ENCODE peak calls at places on chromosomes 5 and 9, in ten cellular contexts. One of them, this sample, is unnamed.
A peak's percentile ranks its signal among the peaks of the same experiment; 100 is the strongest.

GRCh38 chr5:150255659-150256415 is 33.7 kb downstream of the CAMK2A start:
- DNase-seq in cardiac muscle cell: peak; percentile 43
- DNase-seq in body of pancreas: no peak
- DNase-seq in neuronal stem cell: peak; percentile 52
- DNase-seq in CD4-positive, alpha-beta T cell: no peak
- DNase-seq in fibroblast of lung: peak; percentile 17
- DNase-seq in IMR-90: peak; percentile 38
- DNase-seq in mesendoderm: peak; percentile 82
- DNase-seq in H9: no peak
- DNase-seq in upper lobe of right lung: no peak
- DNase-seq in this sample: peak; percentile 72

GRCh38 chr5:161660806-161661205 is 24.7 kb upstream of the GABRA6 start:
- DNase-seq in neuronal stem cell: no peak
- DNase-seq in CD4-positive, alpha-beta T cell: no peak
- DNase-seq in cardiac muscle cell: no peak
- DNase-seq in fibroblast of lung: no peak
- DNase-seq in H9: peak; percentile 25
- DNase-seq in IMR-90: no peak
- DNase-seq in mesendoderm: no peak
- DNase-seq in body of pancreas: no peak
- DNase-seq in upper lobe of right lung: peak; percentile 54
- DNase-seq in this sample: no peak

GRCh38 chr9:86865957-86866356 is 81.3 kb downstream of the GAS1 start:
- DNase-seq in upper lobe of right lung: no peak
- DNase-seq in H9: no peak
- DNase-seq in IMR-90: no peak
- DNase-seq in body of pancreas: no peak
- DNase-seq in neuronal stem cell: no peak
- DNase-seq in mesendoderm: no peak
- DNase-seq in CD4-positive, alpha-beta T cell: no peak
- DNase-seq in fibroblast of lung: no peak
- DNase-seq in cardiac muscle cell: no peak
- DNase-seq in this sample: no peak

GRCh38 chr9:114413909-114414308 is 26.1 kb upstream of the AKNA start:
- DNase-seq in IMR-90: peak; percentile 88
- DNase-seq in neuronal stem cell: no peak
- DNase-seq in H9: no peak
- DNase-seq in body of pancreas: no peak
- DNase-seq in fibroblast of lung: peak; percentile 74
- DNase-seq in mesendoderm: no peak
- DNase-seq in cardiac muscle cell: peak; percentile 22
- DNase-seq in CD4-positive, alpha-beta T cell: no peak
- DNase-seq in upper lobe of right lung: no peak
- DNase-seq in this sample: no peak

GRCh38 chr9:114285166-114285867 is 37.6 kb upstream of the ORM1 start:
- DNase-seq in mesendoderm: peak; percentile 59
- DNase-seq in fibroblast of lung: peak; percentile 94
- DNase-seq in body of pancreas: no peak
- DNase-seq in H9: peak; percentile 36
- DNase-seq in neuronal stem cell: no peak
- DNase-seq in IMR-90: peak; percentile 94
- DNase-seq in cardiac muscle cell: peak; percentile 91
- DNase-seq in CD4-positive, alpha-beta T cell: no peak
- DNase-seq in upper lobe of right lung: peak; percentile 64
- DNase-seq in this sample: peak; percentile 48

GRCh38 chr5:123051206-123051605 is 14.7 kb upstream of the PPIC start:
- DNase-seq in fibroblast of lung: no peak
- DNase-seq in cardiac muscle cell: no peak
- DNase-seq in upper lobe of right lung: no peak
- DNase-seq in CD4-positive, alpha-beta T cell: no peak
- DNase-seq in neuronal stem cell: no peak
- DNase-seq in IMR-90: no peak
- DNase-seq in mesendoderm: no peak
- DNase-seq in body of pancreas: no peak
- DNase-seq in H9: no peak
- DNase-seq in this sample: no peak

GRCh38 chr5:83654427-83654994 is 66.1 kb downstream of the HAPLN1 start:
- DNase-seq in upper lobe of right lung: no peak
- DNase-seq in body of pancreas: no peak
- DNase-seq in cardiac muscle cell: peak; percentile 12
- DNase-seq in mesendoderm: no peak
- DNase-seq in H9: no peak
- DNase-seq in fibroblast of lung: peak; percentile 16
- DNase-seq in CD4-positive, alpha-beta T cell: no peak
- DNase-seq in IMR-90: no peak
- DNase-seq in neuronal stem cell: no peak
- DNase-seq in this sample: no peak

GRCh38 chr5:143896981-143897380 is 85.0 kb downstream of the HMHB1 start:
- DNase-seq in H9: no peak
- DNase-seq in body of pancreas: no peak
- DNase-seq in upper lobe of right lung: no peak
- DNase-seq in fibroblast of lung: peak; percentile 65
- DNase-seq in cardiac muscle cell: peak; percentile 59
- DNase-seq in mesendoderm: no peak
- DNase-seq in CD4-positive, alpha-beta T cell: no peak
- DNase-seq in IMR-90: peak; percentile 81
- DNase-seq in neuronal stem cell: no peak
- DNase-seq in this sample: no peak

GRCh38 chr5:127871448-127872153 is 168.4 kb downstream of the CCDC192 start:
- DNase-seq in mesendoderm: no peak
- DNase-seq in fibroblast of lung: no peak
- DNase-seq in cardiac muscle cell: peak; percentile 38
- DNase-seq in IMR-90: no peak
- DNase-seq in H9: no peak
- DNase-seq in body of pancreas: no peak
- DNase-seq in neuronal stem cell: no peak
- DNase-seq in upper lobe of right lung: no peak
- DNase-seq in CD4-positive, alpha-beta T cell: no peak
- DNase-seq in this sample: no peak

GRCh38 chr5:127875235-127876021 is 172.2 kb downstream of the CCDC192 start:
- DNase-seq in neuronal stem cell: peak; percentile 14
- DNase-seq in upper lobe of right lung: no peak
- DNase-seq in fibroblast of lung: peak; percentile 56
- DNase-seq in mesendoderm: peak; percentile 84
- DNase-seq in IMR-90: peak; percentile 52
- DNase-seq in CD4-positive, alpha-beta T cell: no peak
- DNase-seq in cardiac muscle cell: peak; percentile 84
- DNase-seq in body of pancreas: peak; percentile 38
- DNase-seq in H9: peak; percentile 62
- DNase-seq in this sample: peak; percentile 71

GRCh38 chr5:127870914-127871313 is 167.7 kb downstream of the CCDC192 start:
- DNase-seq in upper lobe of right lung: peak; percentile 86
- DNase-seq in CD4-positive, alpha-beta T cell: no peak
- DNase-seq in neuronal stem cell: no peak
- DNase-seq in fibroblast of lung: peak; percentile 52
- DNase-seq in body of pancreas: no peak
- DNase-seq in cardiac muscle cell: peak; percentile 75
- DNase-seq in H9: no peak
- DNase-seq in mesendoderm: no peak
- DNase-seq in IMR-90: no peak
- DNase-seq in this sample: peak; percentile 8

GRCh38 chr5:127876384-127876783 is 173.2 kb downstream of the CCDC192 start:
- DNase-seq in IMR-90: no peak
- DNase-seq in upper lobe of right lung: no peak
- DNase-seq in body of pancreas: no peak
- DNase-seq in fibroblast of lung: peak; percentile 29
- DNase-seq in CD4-positive, alpha-beta T cell: no peak
- DNase-seq in neuronal stem cell: no peak
- DNase-seq in cardiac muscle cell: no peak
- DNase-seq in H9: no peak
- DNase-seq in mesendoderm: no peak
- DNase-seq in this sample: no peak

DNA sequence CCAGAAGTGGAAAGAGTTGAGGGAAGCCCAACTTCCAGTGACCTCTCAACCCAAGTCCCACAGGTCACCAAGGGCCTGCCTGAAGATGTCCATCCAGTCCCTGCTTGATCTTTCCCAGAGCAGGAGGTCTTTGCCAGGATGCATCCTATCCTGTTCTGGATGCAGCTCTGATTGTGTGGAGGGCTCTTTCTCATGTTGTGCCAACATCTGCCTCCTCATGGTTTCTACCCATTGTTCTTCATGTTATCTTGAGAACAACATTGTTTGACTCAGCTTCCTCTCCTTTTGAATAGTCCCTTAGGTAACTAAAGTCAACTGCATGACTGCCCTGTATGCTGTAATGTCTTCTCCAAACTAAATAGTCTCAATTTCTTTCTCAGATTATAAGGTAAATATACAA is 169.3 kb downstream of the CCDC192 start:
- DNase-seq in CD4-positive, alpha-beta T cell: no peak
- DNase-seq in fibroblast of lung: no peak
- DNase-seq in cardiac muscle cell: peak; percentile 26
- DNase-seq in IMR-90: no peak
- DNase-seq in neuronal stem cell: no peak
- DNase-seq in body of pancreas: no peak
- DNase-seq in upper lobe of right lung: no peak
- DNase-seq in H9: no peak
- DNase-seq in mesendoderm: no peak
- DNase-seq in this sample: no peak
- H3K27ac ChIP-seq in CD4-positive, alpha-beta T cell: no peak overlapping the region
- H3K27ac ChIP-seq in fibroblast of lung: no peak overlapping the region
- H3K27ac ChIP-seq in cardiac muscle cell: no peak overlapping the region
- H3K27ac ChIP-seq in IMR-90: no peak overlapping the region
- H3K27ac ChIP-seq in neuronal stem cell: no peak overlapping the region
- H3K27ac ChIP-seq in body of pancreas: no peak overlapping the region
- H3K27ac ChIP-seq in upper lobe of right lung: no peak overlapping the region
- H3K27ac ChIP-seq in H9: no peak overlapping the region
- H3K27ac ChIP-seq in mesendoderm: no peak overlapping the region
- H3K27ac ChIP-seq in this sample: no peak overlapping the region

GRCh38 chr9:91824151-91824550 is 125.9 kb downstream of the ROR2 start:
- DNase-seq in fibroblast of lung: no peak
- DNase-seq in H9: no peak
- DNase-seq in CD4-positive, alpha-beta T cell: no peak
- DNase-seq in cardiac muscle cell: no peak
- DNase-seq in upper lobe of right lung: no peak
- DNase-seq in mesendoderm: no peak
- DNase-seq in IMR-90: no peak
- DNase-seq in neuronal stem cell: no peak
- DNase-seq in body of pancreas: no peak
- DNase-seq in this sample: no peak

GRCh38 chr9:91820949-91821880 is 128.8 kb downstream of the ROR2 start:
- DNase-seq in body of pancreas: no peak
- DNase-seq in mesendoderm: no peak
- DNase-seq in cardiac muscle cell: no peak
- DNase-seq in neuronal stem cell: no peak
- DNase-seq in H9: no peak
- DNase-seq in upper lobe of right lung: no peak
- DNase-seq in fibroblast of lung: no peak
- DNase-seq in IMR-90: peak; percentile 35
- DNase-seq in CD4-positive, alpha-beta T cell: no peak
- DNase-seq in this sample: no peak

GRCh38 chr9:91825866-91826265 is 124.2 kb downstream of the ROR2 start:
- DNase-seq in body of pancreas: no peak
- DNase-seq in IMR-90: no peak
- DNase-seq in fibroblast of lung: no peak
- DNase-seq in neuronal stem cell: no peak
- DNase-seq in upper lobe of right lung: no peak
- DNase-seq in H9: no peak
- DNase-seq in cardiac muscle cell: no peak
- DNase-seq in CD4-positive, alpha-beta T cell: no peak
- DNase-seq in mesendoderm: no peak
- DNase-seq in this sample: no peak

GRCh38 chr9:91825422-91825821 is 124.6 kb downstream of the ROR2 start:
- DNase-seq in IMR-90: peak; percentile 13
- DNase-seq in cardiac muscle cell: peak; percentile 68
- DNase-seq in H9: no peak
- DNase-seq in fibroblast of lung: no peak
- DNase-seq in body of pancreas: no peak
- DNase-seq in upper lobe of right lung: no peak
- DNase-seq in mesendoderm: no peak
- DNase-seq in CD4-positive, alpha-beta T cell: no peak
- DNase-seq in neuronal stem cell: no peak
- DNase-seq in this sample: no peak

DNA sequence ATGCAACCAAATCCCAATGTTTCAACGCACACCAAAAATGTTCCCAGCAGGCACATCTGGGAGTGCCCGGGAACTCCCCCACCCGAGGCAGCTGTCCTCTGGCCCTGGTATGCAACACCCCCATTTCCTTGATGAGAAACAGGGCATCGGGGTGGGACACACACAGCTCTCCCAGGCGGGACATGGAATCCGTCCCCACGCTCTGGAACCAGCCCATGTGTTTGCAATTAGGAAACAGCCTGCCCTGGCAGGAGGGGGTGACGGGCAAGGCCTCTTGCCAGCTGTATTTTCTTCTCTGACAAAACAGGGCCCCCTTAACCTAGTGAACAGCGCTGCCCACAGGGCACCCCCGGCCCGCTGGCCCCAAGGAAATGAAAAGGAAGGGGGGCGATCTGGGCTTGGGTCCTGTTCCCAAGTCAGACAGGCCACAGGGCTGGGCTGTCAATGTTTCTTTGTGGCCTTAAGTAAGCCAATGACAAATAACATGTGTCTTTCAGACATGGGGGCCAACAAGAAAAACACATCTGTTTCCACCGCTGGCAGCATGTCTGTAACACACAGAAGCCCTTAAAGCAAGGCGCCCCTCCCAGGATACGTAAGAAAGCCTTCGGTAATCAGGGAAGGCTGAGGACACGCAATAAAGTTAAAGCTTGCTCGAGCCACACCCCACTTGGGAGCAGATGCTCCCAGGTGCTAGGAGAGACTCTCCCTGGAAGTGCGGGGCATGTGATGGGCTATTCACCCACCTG is 125.3 kb downstream of the ROR2 start:
- DNase-seq in cardiac muscle cell: peak; percentile 80
- DNase-seq in neuronal stem cell: no peak
- DNase-seq in body of pancreas: no peak
- DNase-seq in IMR-90: no peak
- DNase-seq in fibroblast of lung: no peak
- DNase-seq in upper lobe of right lung: no peak
- DNase-seq in CD4-positive, alpha-beta T cell: no peak
- DNase-seq in mesendoderm: no peak
- DNase-seq in H9: no peak
- DNase-seq in this sample: no peak
- H3K27ac ChIP-seq in cardiac muscle cell: peak overlapping the region; percentile 23
- H3K27ac ChIP-seq in neuronal stem cell: no peak overlapping the region
- H3K27ac ChIP-seq in body of pancreas: no peak overlapping the region
- H3K27ac ChIP-seq in IMR-90: no peak overlapping the region
- H3K27ac ChIP-seq in fibroblast of lung: no peak overlapping the region
- H3K27ac ChIP-seq in upper lobe of right lung: peak overlapping the region; percentile 51
- H3K27ac ChIP-seq in CD4-positive, alpha-beta T cell: no peak overlapping the region
- H3K27ac ChIP-seq in mesendoderm: no peak overlapping the region
- H3K27ac ChIP-seq in H9: no peak overlapping the region
- H3K27ac ChIP-seq in this sample: no peak overlapping the region

GRCh38 chr9:2125909-2126308 is 110.8 kb downstream of the SMARCA2 start:
- DNase-seq in neuronal stem cell: no peak
- DNase-seq in body of pancreas: no peak
- DNase-seq in fibroblast of lung: no peak
- DNase-seq in cardiac muscle cell: peak; percentile 37
- DNase-seq in IMR-90: peak; percentile 30
- DNase-seq in upper lobe of right lung: no peak
- DNase-seq in mesendoderm: no peak
- DNase-seq in H9: no peak
- DNase-seq in CD4-positive, alpha-beta T cell: no peak
- DNase-seq in this sample: no peak

GRCh38 chr9:2128611-2129010 is 113.5 kb downstream of the SMARCA2 start:
- DNase-seq in CD4-positive, alpha-beta T cell: no peak
- DNase-seq in body of pancreas: no peak
- DNase-seq in cardiac muscle cell: no peak
- DNase-seq in upper lobe of right lung: no peak
- DNase-seq in H9: no peak
- DNase-seq in fibroblast of lung: no peak
- DNase-seq in mesendoderm: no peak
- DNase-seq in IMR-90: no peak
- DNase-seq in neuronal stem cell: no peak
- DNase-seq in this sample: no peak

GRCh38 chr9:2126331-2126789 is 111.2 kb downstream of the SMARCA2 start:
- DNase-seq in fibroblast of lung: peak; percentile 44
- DNase-seq in H9: no peak
- DNase-seq in CD4-positive, alpha-beta T cell: no peak
- DNase-seq in neuronal stem cell: no peak
- DNase-seq in mesendoderm: no peak
- DNase-seq in cardiac muscle cell: peak; percentile 77
- DNase-seq in IMR-90: peak; percentile 9
- DNase-seq in upper lobe of right lung: no peak
- DNase-seq in body of pancreas: no peak
- DNase-seq in this sample: no peak

GRCh38 chr9:2132484-2133082 is 117.4 kb downstream of the SMARCA2 start:
- DNase-seq in fibroblast of lung: peak; percentile 24
- DNase-seq in H9: no peak
- DNase-seq in IMR-90: peak; percentile 54
- DNase-seq in neuronal stem cell: peak; percentile 17
- DNase-seq in upper lobe of right lung: no peak
- DNase-seq in mesendoderm: peak; percentile 68
- DNase-seq in cardiac muscle cell: peak; percentile 74
- DNase-seq in body of pancreas: no peak
- DNase-seq in CD4-positive, alpha-beta T cell: no peak
- DNase-seq in this sample: peak; percentile 42

GRCh38 chr9:2127486-2127885 is 112.3 kb downstream of the SMARCA2 start:
- DNase-seq in body of pancreas: no peak
- DNase-seq in mesendoderm: no peak
- DNase-seq in cardiac muscle cell: peak; percentile 60
- DNase-seq in CD4-positive, alpha-beta T cell: no peak
- DNase-seq in neuronal stem cell: no peak
- DNase-seq in fibroblast of lung: peak; percentile 76
- DNase-seq in IMR-90: peak; percentile 51
- DNase-seq in H9: no peak
- DNase-seq in upper lobe of right lung: no peak
- DNase-seq in this sample: no peak
- H3K27ac ChIP-seq in body of pancreas: no peak overlapping the region
- H3K27ac ChIP-seq in mesendoderm: no peak overlapping the region
- H3K27ac ChIP-seq in cardiac muscle cell: no peak overlapping the region
- H3K27ac ChIP-seq in CD4-positive, alpha-beta T cell: no peak overlapping the region
- H3K27ac ChIP-seq in neuronal stem cell: no peak overlapping the region
- H3K27ac ChIP-seq in fibroblast of lung: no peak overlapping the region
- H3K27ac ChIP-seq in IMR-90: no peak overlapping the region
- H3K27ac ChIP-seq in H9: no peak overlapping the region
- H3K27ac ChIP-seq in upper lobe of right lung: peak overlapping the region; percentile 76
- H3K27ac ChIP-seq in this sample: no peak overlapping the region

GRCh38 chr5:115601709-115602584 is at the start of gene TICAM2:
- DNase-seq in cardiac muscle cell: peak; percentile 74
- DNase-seq in IMR-90: peak; percentile 67
- DNase-seq in mesendoderm: peak; percentile 74
- DNase-seq in fibroblast of lung: peak; percentile 83
- DNase-seq in neuronal stem cell: peak; percentile 47
- DNase-seq in body of pancreas: peak; percentile 57
- DNase-seq in CD4-positive, alpha-beta T cell: peak; percentile 36
- DNase-seq in H9: peak; percentile 67
- DNase-seq in upper lobe of right lung: peak; percentile 81
- DNase-seq in this sample: peak; percentile 76
- H3K27ac ChIP-seq in cardiac muscle cell: no peak within 1 kb of the TSS
- H3K27ac ChIP-seq in IMR-90: peak within 1 kb of the TSS; percentile 95
- H3K27ac ChIP-seq in mesendoderm: no peak within 1 kb of the TSS
- H3K27ac ChIP-seq in fibroblast of lung: peak within 1 kb of the TSS; percentile 93
- H3K27ac ChIP-seq in neuronal stem cell: peak within 1 kb of the TSS; percentile 56
- H3K27ac ChIP-seq in body of pancreas: peak within 1 kb of the TSS; percentile 73
- H3K27ac ChIP-seq in CD4-positive, alpha-beta T cell: no peak within 1 kb of the TSS
- H3K27ac ChIP-seq in H9: no peak within 1 kb of the TSS
- H3K27ac ChIP-seq in upper lobe of right lung: peak within 1 kb of the TSS; percentile 89
- H3K27ac ChIP-seq in this sample: no peak within 1 kb of the TSS

This sample was measured in neural progenitor cell.